ENCODE peak calls at places on chromosomes 6 and 20, in ten cellular contexts. Y is spleen, X is right cardiac atrium, V is suprapubic skin, B is thoracic aorta, T is PC-3, M is AG10803, A is choroid plexus epithelial cell, G is fibroblast of pulmonary artery, J is heart left ventricle. C is an unnamed sample.

GRCh38 chr6:21138359-21139094 is 455.0 kb upstream of the SOX4 start:
- DNase-seq in V (no peak), B (no peak), T (peak), X (no peak), G (peak), A (no peak), J (no peak), M (peak), Y (no peak), C (no peak)

GRCh38 chr20:50146732-50147662 is 6.5 kb downstream of the PEDS1 start:
- DNase-seq in J (peak), A (no peak), V (peak), Y (peak), T (peak), X (peak), G (no peak), M (no peak), B (no peak), C (peak)

GRCh38 chr6:93300661-93301060 is 118.7 kb downstream of the EPHA7 start:
- DNase-seq in B (no peak), G (no peak), X (no peak), V (no peak), Y (no peak), T (peak), A (no peak), J (no peak), M (no peak), C (no peak)

GRCh38 chr20:3751664-3752385 is 15.7 kb downstream of the ADISSP start:
- DNase-seq in T (no peak), G (no peak), M (no peak), Y (no peak), B (no peak), X (peak), A (no peak), J (peak), V (no peak), C (no peak)

GRCh38 chr6:7085911-7086310 is 21.9 kb upstream of the RREB1 start:
- DNase-seq in J (peak), X (peak), Y (no peak), M (peak), A (no peak), T (peak), V (no peak), B (peak), G (peak), C (peak)

GRCh38 chr6:168631589-168631988 is 190.6 kb downstream of the SMOC2 start:
- DNase-seq in Y (no peak), X (no peak), G (no peak), T (no peak), M (no peak), A (no peak), J (no peak), B (no peak), V (no peak), C (no peak)

GRCh38 chr20:53852025-53852424 is 218.4 kb downstream of the BCAS1 start:
- DNase-seq in T (peak), V (no peak), Y (no peak), B (no peak), M (no peak), X (no peak), A (no peak), G (no peak), J (no peak), C (no peak)

GRCh38 chr20:57287007-57287810 is 20.8 kb upstream of the BMP7 start:
- DNase-seq in J (no peak), X (peak), Y (no peak), T (no peak), G (no peak), M (no peak), B (no peak), A (no peak), V (no peak), C (no peak)

GRCh38 chr20:35145141-35145564 is 2.0 kb downstream of the EDEM2 start:
- DNase-seq in G (peak), A (peak), J (no peak), B (no peak), V (no peak), T (peak), M (peak), Y (no peak), X (no peak), C (peak)

GRCh38 chr6:168159503-168159902 is 80.5 kb upstream of the FRMD1 start:
- DNase-seq in A (no peak), J (no peak), Y (no peak), B (no peak), X (no peak), T (no peak), M (no peak), V (peak), G (no peak), C (no peak)

GRCh38 chr6:16747232-16748027 is 13.8 kb downstream of the ATXN1 start:
- DNase-seq in A (peak), G (peak), V (no peak), T (peak), X (peak), B (no peak), J (no peak), Y (no peak), M (peak), C (no peak)

GRCh38 chr20:50415516-50416268 is 94.5 kb upstream of the PTPN1 start:
- DNase-seq in M (peak), J (peak), B (peak), A (peak), V (peak), X (peak), Y (peak), G (peak), T (peak), C (no peak)

GRCh38 chr6:166333172-166333995 is 9.0 kb downstream of the SFT2D1 start:
- DNase-seq in Y (peak), G (no peak), B (no peak), M (no peak), T (no peak), J (no peak), V (no peak), A (no peak), X (no peak), C (peak)

GRCh38 chr6:26233608-26234420 is 131.2 kb upstream of the BTN3A2 start:
- DNase-seq in Y (peak), J (peak), V (no peak), T (peak), M (peak), A (peak), G (peak), X (peak), B (no peak), C (peak)

GRCh38 chr6:145705561-145705960 is 29.8 kb downstream of the EPM2A start:
- DNase-seq in A (peak), V (no peak), X (no peak), B (no peak), G (peak), T (peak), Y (no peak), J (no peak), M (peak), C (peak)

GRCh38 chr6:152129606-152130249 is 322.2 kb downstream of the ESR1 start:
- DNase-seq in Y (no peak), X (peak), J (no peak), M (peak), B (no peak), T (no peak), A (peak), G (peak), V (no peak), C (no peak)

GRCh38 chr20:63896136-63896890 is 1.4 kb downstream of the DNAJC5 start:
- DNase-seq in V (no peak), B (no peak), G (no peak), A (no peak), X (peak), M (peak), J (peak), T (peak), Y (peak), C (peak)

GRCh38 chr6:144675231-144675861 is 390.2 kb downstream of the UTRN start:
- DNase-seq in B (no peak), J (no peak), M (peak), A (peak), Y (no peak), V (no peak), X (peak), G (peak), T (no peak), C (no peak)

GRCh38 chr6:12844284-12845223 is 128.0 kb downstream of the PHACTR1 start:
- DNase-seq in M (peak), J (no peak), B (no peak), Y (no peak), T (peak), A (peak), X (no peak), G (peak), V (no peak), C (peak)

GRCh38 chr6:56259682-56260081 is 12.3 kb upstream of the COL21A1 start:
- DNase-seq in Y (no peak), X (peak), M (peak), J (no peak), T (peak), G (peak), B (no peak), V (no peak), A (peak), C (no peak)

GRCh38 chr6:13508711-13509705 is 21.6 kb upstream of the GFOD1 start:
- DNase-seq in A (peak), M (peak), G (peak), X (no peak), B (no peak), T (peak), V (no peak), Y (no peak), J (no peak), C (no peak)

GRCh38 chr20:36541227-36542018 is at the start of gene MYL9:
- DNase-seq in X (peak), T (peak), B (peak), V (peak), G (peak), J (peak), A (peak), Y (peak), M (peak), C (no peak)

GRCh38 chr20:11582073-11582472 is 335.6 kb upstream of the BTBD3 start:
- DNase-seq in X (no peak), Y (no peak), M (peak), V (no peak), B (no peak), J (no peak), G (peak), T (no peak), A (peak), C (no peak)

GRCh38 chr6:44177691-44178423 is 19.2 kb downstream of the CAPN11 start:
- DNase-seq in X (peak), M (peak), T (no peak), A (peak), V (no peak), J (peak), B (peak), G (peak), Y (no peak), C (no peak)

GRCh38 chr20:25864986-25865714 is 168.5 kb upstream of the ZNF337 start:
- DNase-seq in T (no peak), X (peak), B (no peak), G (no peak), J (no peak), M (no peak), Y (peak), V (no peak), A (no peak), C (no peak)

GRCh38 chr6:21132856-21133610 is 460.5 kb upstream of the SOX4 start:
- DNase-seq in J (no peak), Y (no peak), B (no peak), T (no peak), V (no peak), M (no peak), G (peak), X (no peak), A (peak), C (no peak)

GRCh38 chr20:3250091-3250504 is 11.1 kb upstream of the SLC4A11 start:
- DNase-seq in M (no peak), Y (peak), J (no peak), B (no peak), T (peak), X (no peak), V (no peak), G (no peak), A (peak), C (no peak)

GRCh38 chr6:6002809-6003333 is 3.9 kb downstream of the NRN1 start:
- DNase-seq in V (no peak), T (no peak), B (no peak), M (no peak), Y (no peak), J (no peak), G (no peak), X (no peak), A (no peak), C (no peak)

GRCh38 chr20:329851-330232 is 4.5 kb downstream of the SOX12 start:
- DNase-seq in Y (no peak), V (no peak), X (no peak), T (no peak), A (no peak), G (no peak), B (no peak), M (no peak), J (no peak), C (no peak)

GRCh38 chr20:44961868-44962267 is 1.7 kb upstream of the TOMM34 start:
- DNase-seq in V (no peak), Y (no peak), T (peak), A (peak), B (no peak), J (no peak), X (no peak), M (peak), G (peak), C (no peak)

GRCh38 chr6:22544469-22544868 is 24.9 kb upstream of the HDGFL1 start:
- DNase-seq in J (no peak), X (no peak), A (no peak), G (no peak), T (no peak), V (no peak), M (no peak), Y (no peak), B (no peak), C (no peak)

GRCh38 chr6:161954077-161954476 is 680.2 kb upstream of the AGPAT4 start:
- DNase-seq in T (no peak), A (no peak), V (no peak), G (no peak), M (no peak), B (no peak), X (no peak), Y (no peak), J (no peak), C (no peak)

GRCh38 chr6:38271081-38271480 is 368.6 kb downstream of the BTBD9 start:
- DNase-seq in Y (no peak), J (no peak), V (no peak), G (no peak), X (no peak), B (no peak), M (peak), T (no peak), A (peak), C (no peak)

GRCh38 chr20:57672164-57672563 is 37.7 kb downstream of the PMEPA1 start:
- DNase-seq in M (peak), X (peak), A (no peak), B (peak), V (peak), Y (peak), T (no peak), G (no peak), J (peak), C (no peak)

GRCh38 chr6:107737397-107737793 is 86.7 kb downstream of the SCML4 start:
- DNase-seq in X (no peak), M (no peak), B (no peak), J (no peak), A (no peak), Y (no peak), G (no peak), V (no peak), T (no peak), C (no peak)

GRCh38 chr6:72624557-72625160 is 2.8 kb downstream of the KCNQ5 start:
- DNase-seq in X (no peak), G (peak), V (no peak), Y (no peak), T (peak), J (no peak), A (peak), B (no peak), M (peak), C (peak)

DNA sequence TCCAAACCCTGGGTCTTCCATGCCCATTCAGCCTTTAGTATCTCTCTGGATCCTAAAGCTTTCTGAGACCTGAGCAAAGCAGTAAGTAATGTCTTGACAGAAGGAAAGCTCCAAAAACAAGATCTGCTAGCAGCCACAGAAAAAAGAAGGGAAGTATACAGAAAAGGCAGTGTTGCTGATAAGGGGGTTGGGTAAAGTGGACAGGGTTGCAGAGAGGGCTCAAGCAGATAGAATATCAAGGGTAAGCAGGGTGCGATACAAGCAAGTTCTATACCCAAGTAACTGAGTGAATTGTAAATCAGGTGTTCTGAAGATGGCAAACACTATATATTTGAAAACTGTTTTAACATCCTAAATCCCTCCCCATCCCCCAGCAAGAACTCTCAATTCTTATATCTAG is 113.4 kb upstream of the CARMIL1 start:
- DNase-seq in B (no peak), J (no peak), M (no peak), V (no peak), T (no peak), G (no peak), X (no peak), Y (no peak), A (no peak), C (no peak)
- H3K4me3 ChIP-seq in B (peak), J (no peak), M (no peak), V (no peak), T (no peak), G (peak), X (no peak), Y (no peak), A (peak), C (no peak)

GRCh38 chr20:61736751-61737310 is 328.9 kb downstream of the TAF4 start:
- DNase-seq in G (no peak), B (no peak), M (no peak), J (no peak), X (no peak), T (no peak), V (no peak), Y (peak), A (no peak), C (no peak)

GRCh38 chr20:61736001-61736635 is 329.6 kb downstream of the TAF4 start:
- DNase-seq in A (no peak), V (no peak), X (no peak), T (no peak), M (no peak), G (no peak), Y (peak), B (no peak), J (no peak), C (no peak)

GRCh38 chr20:61737812-61738443 is 327.8 kb downstream of the TAF4 start:
- DNase-seq in B (no peak), J (no peak), A (no peak), M (no peak), G (no peak), Y (peak), V (no peak), T (no peak), X (no peak), C (no peak)

GRCh38 chr20:61738601-61739069 is 327.0 kb downstream of the TAF4 start:
- DNase-seq in M (no peak), G (no peak), Y (peak), J (no peak), T (no peak), X (no peak), B (no peak), A (no peak), V (no peak), C (no peak)

GRCh38 chr20:61737346-61737745 is 328.3 kb downstream of the TAF4 start:
- DNase-seq in Y (peak), B (no peak), A (no peak), J (no peak), M (no peak), T (no peak), G (no peak), X (no peak), V (no peak), C (no peak)
- H3K4me3 ChIP-seq in Y (no peak), B (no peak), A (no peak), J (no peak), M (no peak), T (no peak), G (no peak), X (no peak), V (no peak), C (no peak)

DNA sequence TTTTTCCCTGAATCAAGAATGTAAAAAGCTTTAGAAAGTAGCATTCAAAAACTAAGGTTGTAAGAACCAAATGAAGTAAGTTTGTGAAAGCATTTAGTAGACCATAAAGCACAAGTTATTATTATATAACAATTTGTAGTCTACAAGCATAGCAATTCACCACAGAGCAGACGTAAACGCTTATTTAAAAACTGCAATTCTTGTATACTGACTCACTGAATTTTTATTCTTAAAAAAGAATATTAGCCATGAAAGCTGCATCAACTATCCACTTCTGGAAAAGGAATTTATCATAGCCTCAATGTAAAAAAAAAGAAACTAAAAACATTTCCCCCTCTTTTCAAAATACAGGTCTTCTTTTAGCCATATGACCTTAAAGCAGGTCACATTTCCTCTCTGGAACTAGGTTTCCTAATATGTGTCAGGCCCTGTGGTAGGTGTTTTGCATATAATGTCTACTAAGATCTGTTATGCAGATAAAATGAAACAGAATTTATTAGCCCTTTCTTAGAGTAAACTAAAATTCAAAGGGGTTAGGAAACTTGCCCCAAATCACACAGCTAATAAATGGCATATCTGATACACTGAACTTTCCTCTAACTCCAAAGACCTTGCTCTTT is 2.1 kb downstream of the MAP3K7 start:
- DNase-seq in Y (no peak), J (no peak), X (no peak), B (no peak), T (no peak), M (peak), V (no peak), A (peak), G (peak), C (peak)
- H3K4me3 ChIP-seq in Y (peak), J (no peak), X (peak), B (peak), T (peak), M (peak), V (peak), A (peak), G (peak), C (peak)

GRCh38 chr6:54063228-54063539 is 48.1 kb upstream of the MLIP start:
- DNase-seq in A (no peak), J (no peak), T (no peak), X (no peak), G (no peak), B (no peak), M (no peak), V (no peak), Y (no peak), C (no peak)
- H3K4me3 ChIP-seq in A (no peak), J (no peak), T (no peak), X (no peak), G (no peak), B (peak), M (no peak), V (no peak), Y (no peak), C (no peak)